ENCODE peak calls at places on chromosomes 7 and 10, in four cellular contexts. G is brain microvascular endothelial cell; E is HCT116; I is CD8-positive, alpha-beta T cell. B is an unnamed sample.

GRCh38 chr10:6128591-6129383 is 40.0 kb downstream of the RBM17 start:
- DNase-seq in I (no peak), E (no peak), G (peak), B (no peak)

GRCh38 chr7:92563345-92563744 is 26.8 kb downstream of the FAM133B start:
- DNase-seq in G (no peak), E (no peak), I (no peak), B (no peak)

GRCh38 chr7:129295015-129295423 is 70.2 kb downstream of the AHCYL2 start:
- DNase-seq in I (no peak), G (peak), E (no peak), B (peak)

GRCh38 chr10:86688398-86688921 is 20.1 kb downstream of the LDB3 start:
- DNase-seq in E (peak), I (no peak), G (peak), B (no peak)

GRCh38 chr10:118775478-118775877 is 20.7 kb upstream of the CACUL1 start:
- DNase-seq in E (no peak), G (no peak), I (no peak), B (no peak)

GRCh38 chr7:114639456-114639855 is 224.8 kb downstream of the FOXP2 start:
- DNase-seq in E (no peak), I (no peak), G (no peak), B (no peak)

GRCh38 chr7:4204530-4205165 is 477.4 kb upstream of the FOXK1 start:
- DNase-seq in E (no peak), I (peak), G (no peak), B (no peak)

GRCh38 chr10:103712146-103712545 is 143.2 kb downstream of the SH3PXD2A start:
- DNase-seq in I (no peak), E (no peak), G (no peak), B (no peak)

GRCh38 chr7:47078241-47078640 is 503.7 kb downstream of the TNS3 start:
- DNase-seq in E (no peak), I (no peak), G (peak), B (no peak)

GRCh38 chr7:158272509-158273137 is 315.0 kb downstream of the PTPRN2 start:
- DNase-seq in G (no peak), I (no peak), E (no peak), B (no peak)

GRCh38 chr10:42940487-42941157 is 136.2 kb upstream of the RET start:
- DNase-seq in I (no peak), E (no peak), G (no peak), B (no peak)

DNA sequence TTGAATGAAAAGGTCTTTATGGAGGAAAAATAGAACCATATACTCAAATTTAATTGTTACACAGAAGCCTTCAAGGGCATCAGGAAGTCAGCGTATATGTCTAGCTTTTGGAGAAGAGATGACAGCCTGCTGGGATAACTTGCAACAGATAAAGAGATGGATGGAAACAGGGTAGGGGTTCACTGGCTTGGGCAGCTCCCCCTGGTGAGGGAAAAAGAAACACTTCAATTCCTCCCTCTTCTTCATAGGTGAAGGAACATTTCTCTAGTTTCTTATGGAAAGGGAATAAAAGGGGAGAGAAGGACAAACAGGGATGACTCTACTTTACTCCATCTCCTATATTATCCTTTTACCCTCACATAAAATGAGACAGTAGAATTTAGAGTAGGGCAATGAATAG is 635.7 kb downstream of the PHTF2 start:
- DNase-seq in E (no peak), I (no peak), G (no peak), B (no peak)
- TF ChIP-seq CTCF in E (peak), I (no peak), G (peak), B (no peak)

GRCh38 chr10:72270607-72271281 is 3.0 kb upstream of the DDIT4 start:
- DNase-seq in I (no peak), E (no peak), G (no peak), B (no peak)

GRCh38 chr10:72265925-72266865 is 7.5 kb upstream of the DDIT4 start:
- DNase-seq in E (no peak), I (no peak), G (no peak), B (no peak)

GRCh38 chr10:72263613-72264241 is 10.0 kb upstream of the DDIT4 start:
- DNase-seq in E (no peak), G (no peak), I (no peak), B (no peak)

GRCh38 chr10:72265508-72265907 is 8.2 kb upstream of the DDIT4 start:
- DNase-seq in G (no peak), I (no peak), E (no peak), B (no peak)

DNA sequence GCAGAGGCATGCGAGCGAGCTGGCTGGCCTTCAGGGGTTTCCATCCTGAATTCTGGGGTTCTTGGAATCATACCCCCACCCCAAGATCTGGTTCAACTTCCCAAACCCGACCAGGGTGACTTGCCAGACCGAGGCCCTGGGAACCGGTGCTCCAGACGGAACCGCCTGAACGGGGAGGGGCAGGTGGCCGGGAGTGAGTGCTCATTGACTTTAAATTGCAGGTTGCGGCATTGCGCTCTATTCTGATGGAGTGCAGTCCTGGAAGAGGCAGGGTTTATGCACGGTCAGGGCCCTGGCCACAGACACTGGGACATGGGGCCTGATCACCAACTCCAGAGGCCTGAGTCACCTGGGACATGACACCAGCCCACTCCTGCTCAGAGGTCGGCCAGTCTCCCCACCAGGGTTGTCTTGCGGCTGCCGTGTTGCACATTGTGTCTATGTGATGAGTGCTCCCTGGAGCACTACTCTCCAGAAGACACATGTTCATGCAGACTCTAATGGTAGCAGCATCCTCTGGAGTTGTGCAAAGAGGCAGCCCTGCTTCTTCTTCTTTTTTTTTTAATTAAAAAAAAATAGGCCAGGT is 5.8 kb upstream of the DDIT4 start:
- DNase-seq in E (no peak), G (no peak), I (no peak), B (no peak)
- H3K4me3 ChIP-seq in E (no peak), G (no peak), I (no peak), B (no peak)

DNA sequence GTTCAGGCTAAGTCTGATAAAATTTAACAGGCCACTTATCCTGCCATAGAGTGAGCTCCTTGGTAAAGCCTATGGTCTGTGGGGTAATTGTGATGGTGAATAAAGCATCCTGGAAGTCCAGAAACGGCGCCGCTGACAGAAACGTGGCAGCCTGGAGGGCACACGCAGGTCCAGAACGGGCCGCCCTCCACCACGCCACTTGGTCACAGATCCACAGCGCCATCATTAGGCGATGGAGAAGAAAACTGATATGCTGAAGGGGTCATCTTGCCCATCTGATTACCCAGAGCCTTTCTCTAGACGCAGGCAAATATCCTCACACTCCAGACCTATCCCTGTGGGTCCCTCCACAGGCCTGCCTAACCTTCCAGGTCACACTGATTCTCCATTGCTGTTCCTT is 37.8 kb downstream of the PODXL start:
- DNase-seq in I (no peak), E (no peak), G (no peak), B (no peak)
- TF ChIP-seq CTCF in I (no peak), E (no peak), G (no peak), B (no peak)

GRCh38 chr7:43077732-43078391 is 34.6 kb upstream of the HECW1 start:
- DNase-seq in I (no peak), E (peak), G (peak), B (no peak)

GRCh38 chr7:43078794-43079193 is 33.7 kb upstream of the HECW1 start:
- DNase-seq in G (no peak), E (no peak), I (no peak), B (no peak)

GRCh38 chr7:43077285-43077684 is 35.2 kb upstream of the HECW1 start:
- DNase-seq in I (no peak), G (no peak), E (no peak), B (no peak)

GRCh38 chr7:43076606-43077005 is 35.8 kb upstream of the HECW1 start:
- DNase-seq in G (no peak), E (no peak), I (no peak), B (no peak)

GRCh38 chr7:43076189-43076605 is 36.2 kb upstream of the HECW1 start:
- DNase-seq in G (peak), I (no peak), E (no peak), B (no peak)
- H3K4me3 ChIP-seq in G (no peak), I (no peak), E (no peak), B (no peak)

GRCh38 chr7:48424731-48425130 is 253.5 kb downstream of the ABCA13 start:
- DNase-seq in E (no peak), G (peak), I (no peak), B (no peak)
- TF ChIP-seq CTCF in E (peak), G (peak), I (no peak), B (no peak)

GRCh38 chr10:78267598-78267997 is 233.9 kb downstream of the RPS24 start:
- DNase-seq in E (no peak), I (no peak), G (peak), B (no peak)
- H3K4me3 ChIP-seq in E (no peak), I (no peak), G (no peak), B (no peak)

GRCh38 chr10:110336111-110336721 is 31.5 kb upstream of the SMNDC1 start:
- DNase-seq in G (peak), I (no peak), E (no peak), B (peak)
- TF ChIP-seq CTCF in G (peak), I (no peak), E (no peak), B (peak)

DNA sequence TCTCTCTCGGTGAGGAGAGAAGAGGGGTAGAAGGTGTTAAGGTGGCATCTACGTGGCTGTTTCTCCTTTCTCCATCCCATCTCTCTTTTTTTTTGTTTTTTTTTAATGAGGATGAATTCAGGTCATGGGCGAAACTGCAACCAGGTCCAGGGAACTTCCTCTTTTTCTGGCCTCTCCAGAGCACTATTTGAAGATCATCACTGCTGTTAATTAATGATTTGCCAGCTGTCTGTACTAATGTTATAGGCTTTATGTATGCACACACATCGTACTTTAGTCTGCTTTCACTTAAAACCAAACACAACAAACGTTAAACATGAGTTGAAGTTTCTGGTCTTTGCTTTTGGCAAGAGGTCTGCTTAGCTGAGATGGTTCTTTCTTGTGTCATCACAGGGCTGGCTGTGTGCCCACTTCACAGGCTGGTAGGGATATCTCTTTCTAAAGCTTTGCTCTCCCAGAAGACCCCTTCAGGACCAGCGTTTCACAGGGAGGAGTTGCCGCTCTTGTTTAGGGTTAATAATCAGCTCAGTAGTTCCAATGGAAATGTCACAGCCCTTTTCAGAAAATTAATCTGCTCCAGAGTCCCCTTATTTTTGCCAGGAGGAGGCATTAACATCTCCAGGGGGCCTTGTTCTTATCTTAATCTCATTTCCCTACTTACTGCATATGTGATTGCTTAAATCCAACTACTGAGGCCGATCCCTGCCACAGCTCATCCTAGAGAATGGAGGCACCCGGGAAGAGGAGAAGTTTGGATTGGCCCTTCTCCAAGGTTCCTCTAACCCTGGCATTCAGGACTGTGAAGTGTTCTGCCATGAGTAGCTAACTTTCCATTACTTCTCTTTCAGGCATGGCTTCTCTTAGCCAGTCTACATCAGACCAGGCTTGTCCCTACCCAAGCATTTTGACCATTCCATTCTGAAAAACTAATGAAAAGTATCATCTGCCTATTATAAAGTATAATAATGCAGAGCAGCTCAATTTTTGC is 273.9 kb upstream of the NFE2L3 start:
- DNase-seq in E (no peak), I (no peak), G (no peak), B (no peak)
- H3K4me3 ChIP-seq in E (no peak), I (no peak), G (no peak), B (no peak)

DNA sequence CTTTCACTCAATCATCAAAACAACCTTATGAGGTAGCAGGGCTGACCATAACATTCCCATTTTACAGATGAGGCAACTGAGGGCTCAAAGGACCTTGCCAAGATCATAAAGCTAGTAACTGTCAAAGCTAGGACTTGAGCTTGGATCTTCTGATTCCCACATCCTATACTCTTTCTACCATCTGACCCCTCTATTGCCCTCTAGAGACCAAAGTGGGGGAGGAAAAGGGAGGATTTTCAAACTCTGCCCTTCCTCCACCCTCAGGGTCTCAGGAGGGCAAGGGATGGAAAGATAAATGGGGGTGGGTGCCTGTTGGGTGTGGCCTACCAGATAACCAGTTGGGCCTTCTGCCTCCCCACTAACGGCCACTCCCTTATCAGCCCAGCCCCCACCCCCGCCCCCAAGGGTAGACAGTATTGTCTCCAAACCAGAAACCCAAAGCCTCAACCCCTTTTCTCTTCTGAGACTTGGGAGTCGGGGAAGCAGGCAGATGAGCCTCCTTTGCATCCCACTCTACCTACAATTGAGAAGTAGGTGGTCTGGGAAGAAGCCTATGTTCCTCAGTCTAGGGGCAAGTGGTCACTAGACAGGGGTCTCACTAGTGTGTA is 7.9 kb downstream of the LDB1 start:
- DNase-seq in I (no peak), G (no peak), E (no peak), B (no peak)
- TF ChIP-seq CTCF in I (no peak), G (peak), E (peak), B (no peak)

B was measured in AG04449.